ENCODE peak calls at places on chromosome 3, in ten cellular contexts. One of them, this sample, is unnamed.

GRCh38 chr3:3015472-3016089 is 94.6 kb downstream of the IL5RA start:
- DNase-seq in stimulated activated CD4-positive, alpha-beta T cell treated with anti-CD3 and anti-CD28 coated beads, Interleukin-1b, Interleukin-23, amount 100 ng/mL, for 24 hours: no peak
- DNase-seq in EH: no peak
- DNase-seq in C1 segment of cervical spinal cord: peak; percentile 14
- DNase-seq in AG08396: peak; percentile 19
- DNase-seq in SHP77 treated with DMSO at 0.1 percent for 48 hours: no peak
- DNase-seq in nephron progenitor cell: no peak
- DNase-seq in astrocyte of the cerebellum: peak; percentile 5
- DNase-seq in A172: peak; percentile 38
- DNase-seq in NCI-H1694 treated with DMSO at 0.1 percent for 48 hours: peak; percentile 19
- DNase-seq in this sample: peak; percentile 4

GRCh38 chr3:194664857-194665256 is 7.1 kb downstream of the LSG1 start:
- DNase-seq in stimulated activated CD4-positive, alpha-beta T cell treated with anti-CD3 and anti-CD28 coated beads, Interleukin-1b, Interleukin-23, amount 100 ng/mL, for 24 hours: no peak
- DNase-seq in EH: no peak
- DNase-seq in C1 segment of cervical spinal cord: no peak
- DNase-seq in AG08396: no peak
- DNase-seq in SHP77 treated with DMSO at 0.1 percent for 48 hours: no peak
- DNase-seq in nephron progenitor cell: no peak
- DNase-seq in astrocyte of the cerebellum: no peak
- DNase-seq in A172: no peak
- DNase-seq in NCI-H1694 treated with DMSO at 0.1 percent for 48 hours: no peak
- DNase-seq in this sample: no peak

GRCh38 chr3:46386206-46386605 is 15.5 kb downstream of the CCR5 start:
- DNase-seq in stimulated activated CD4-positive, alpha-beta T cell treated with anti-CD3 and anti-CD28 coated beads, Interleukin-1b, Interleukin-23, amount 100 ng/mL, for 24 hours: no peak
- DNase-seq in EH: peak; percentile 32
- DNase-seq in C1 segment of cervical spinal cord: no peak
- DNase-seq in AG08396: peak; percentile 35
- DNase-seq in SHP77 treated with DMSO at 0.1 percent for 48 hours: no peak
- DNase-seq in nephron progenitor cell: no peak
- DNase-seq in astrocyte of the cerebellum: no peak
- DNase-seq in A172: peak; percentile 90
- DNase-seq in NCI-H1694 treated with DMSO at 0.1 percent for 48 hours: no peak
- DNase-seq in this sample: no peak

GRCh38 chr3:152834354-152835310 is at the start of gene P2RY1:
- DNase-seq in stimulated activated CD4-positive, alpha-beta T cell treated with anti-CD3 and anti-CD28 coated beads, Interleukin-1b, Interleukin-23, amount 100 ng/mL, for 24 hours: no peak
- DNase-seq in EH: peak; percentile 32
- DNase-seq in C1 segment of cervical spinal cord: peak; percentile 71
- DNase-seq in AG08396: peak; percentile 60
- DNase-seq in SHP77 treated with DMSO at 0.1 percent for 48 hours: no peak
- DNase-seq in nephron progenitor cell: peak; percentile 88
- DNase-seq in astrocyte of the cerebellum: peak; percentile 16
- DNase-seq in A172: peak; percentile 48
- DNase-seq in NCI-H1694 treated with DMSO at 0.1 percent for 48 hours: no peak
- DNase-seq in this sample: peak; percentile 32

GRCh38 chr3:8724108-8724752 is 9.4 kb upstream of the CAV3 start:
- DNase-seq in stimulated activated CD4-positive, alpha-beta T cell treated with anti-CD3 and anti-CD28 coated beads, Interleukin-1b, Interleukin-23, amount 100 ng/mL, for 24 hours: no peak
- DNase-seq in EH: no peak
- DNase-seq in C1 segment of cervical spinal cord: no peak
- DNase-seq in AG08396: no peak
- DNase-seq in SHP77 treated with DMSO at 0.1 percent for 48 hours: no peak
- DNase-seq in nephron progenitor cell: no peak
- DNase-seq in astrocyte of the cerebellum: no peak
- DNase-seq in A172: no peak
- DNase-seq in NCI-H1694 treated with DMSO at 0.1 percent for 48 hours: no peak
- DNase-seq in this sample: no peak

GRCh38 chr3:53457068-53457467 is 37.3 kb upstream of the CACNA1D start:
- DNase-seq in stimulated activated CD4-positive, alpha-beta T cell treated with anti-CD3 and anti-CD28 coated beads, Interleukin-1b, Interleukin-23, amount 100 ng/mL, for 24 hours: no peak
- DNase-seq in EH: no peak
- DNase-seq in C1 segment of cervical spinal cord: no peak
- DNase-seq in AG08396: no peak
- DNase-seq in SHP77 treated with DMSO at 0.1 percent for 48 hours: no peak
- DNase-seq in nephron progenitor cell: no peak
- DNase-seq in astrocyte of the cerebellum: no peak
- DNase-seq in A172: no peak
- DNase-seq in NCI-H1694 treated with DMSO at 0.1 percent for 48 hours: no peak
- DNase-seq in this sample: no peak

GRCh38 chr3:37886395-37886794 is 24.7 kb downstream of the CTDSPL start:
- DNase-seq in stimulated activated CD4-positive, alpha-beta T cell treated with anti-CD3 and anti-CD28 coated beads, Interleukin-1b, Interleukin-23, amount 100 ng/mL, for 24 hours: no peak
- DNase-seq in EH: no peak
- DNase-seq in C1 segment of cervical spinal cord: no peak
- DNase-seq in AG08396: no peak
- DNase-seq in SHP77 treated with DMSO at 0.1 percent for 48 hours: no peak
- DNase-seq in nephron progenitor cell: no peak
- DNase-seq in astrocyte of the cerebellum: no peak
- DNase-seq in A172: no peak
- DNase-seq in NCI-H1694 treated with DMSO at 0.1 percent for 48 hours: no peak
- DNase-seq in this sample: no peak

GRCh38 chr3:42263354-42264346 is 2.3 kb downstream of the CCK start:
- DNase-seq in stimulated activated CD4-positive, alpha-beta T cell treated with anti-CD3 and anti-CD28 coated beads, Interleukin-1b, Interleukin-23, amount 100 ng/mL, for 24 hours: no peak
- DNase-seq in EH: no peak
- DNase-seq in C1 segment of cervical spinal cord: no peak
- DNase-seq in AG08396: no peak
- DNase-seq in SHP77 treated with DMSO at 0.1 percent for 48 hours: no peak
- DNase-seq in nephron progenitor cell: peak; percentile 44
- DNase-seq in astrocyte of the cerebellum: no peak
- DNase-seq in A172: no peak
- DNase-seq in NCI-H1694 treated with DMSO at 0.1 percent for 48 hours: no peak
- DNase-seq in this sample: no peak

GRCh38 chr3:167876603-167877325 is 141.2 kb downstream of the SERPINI1 start:
- DNase-seq in stimulated activated CD4-positive, alpha-beta T cell treated with anti-CD3 and anti-CD28 coated beads, Interleukin-1b, Interleukin-23, amount 100 ng/mL, for 24 hours: no peak
- DNase-seq in EH: peak; percentile 61
- DNase-seq in C1 segment of cervical spinal cord: no peak
- DNase-seq in AG08396: peak; percentile 48
- DNase-seq in SHP77 treated with DMSO at 0.1 percent for 48 hours: no peak
- DNase-seq in nephron progenitor cell: no peak
- DNase-seq in astrocyte of the cerebellum: peak; percentile 69
- DNase-seq in A172: peak; percentile 87
- DNase-seq in NCI-H1694 treated with DMSO at 0.1 percent for 48 hours: no peak
- DNase-seq in this sample: no peak